ENCODE peak calls at places on chromosomes 7 and 10, in six cellular contexts. V is NB4, L is sigmoid colon, I is bronchial epithelial cell, S is activated B cell treated with CpG ODN at 0.5 μM for 24 hours, F is hepatocyte. P is an unnamed sample.

GRCh38 chr7:150631866-150632864 is at the start of gene GIMAP6:
- DNase-seq in F (no peak), S (no peak), I (no peak), V (peak), L (no peak), P (peak)

GRCh38 chr10:3774018-3774813 is 10.8 kb downstream of the KLF6 start:
- DNase-seq in L (no peak), V (no peak), I (peak), F (peak), S (no peak), P (peak)

GRCh38 chr10:27506280-27506679 is 2.2 kb downstream of the RAB18 start:
- DNase-seq in I (no peak), F (no peak), V (peak), L (no peak), S (no peak), P (no peak)

GRCh38 chr10:52172581-52172980 is 141.5 kb upstream of the DKK1 start:
- DNase-seq in L (no peak), S (no peak), F (peak), V (peak), I (peak), P (no peak)

GRCh38 chr7:4123823-4124222 is 558.3 kb upstream of the FOXK1 start:
- DNase-seq in I (peak), F (no peak), V (peak), S (no peak), L (peak), P (no peak)

GRCh38 chr7:117755136-117755535 is 118.1 kb downstream of the CTTNBP2 start:
- DNase-seq in S (no peak), F (no peak), L (no peak), I (no peak), V (no peak), P (no peak)

GRCh38 chr7:128831994-128832879 is 2.0 kb downstream of the FLNC start:
- DNase-seq in V (peak), I (no peak), F (peak), L (peak), S (no peak), P (no peak)

GRCh38 chr10:5618042-5618441 is 48.4 kb downstream of the ASB13 start:
- DNase-seq in F (no peak), L (no peak), V (no peak), S (no peak), I (peak), P (no peak)

GRCh38 chr7:117185124-117185523 is 137.7 kb downstream of the WNT2 start:
- DNase-seq in I (no peak), F (no peak), V (no peak), L (no peak), S (no peak), P (no peak)

GRCh38 chr10:26334232-26334931 is 103.8 kb upstream of the APBB1IP start:
- DNase-seq in L (no peak), S (no peak), V (no peak), I (no peak), F (no peak), P (no peak)

GRCh38 chr10:104301907-104302690 is 33.1 kb downstream of the GSTO2 start:
- DNase-seq in I (no peak), F (no peak), V (no peak), L (no peak), S (no peak), P (no peak)

GRCh38 chr10:47266602-47267001 is 33.4 kb upstream of the GDF10 start:
- DNase-seq in S (no peak), I (no peak), L (peak), V (no peak), F (no peak), P (no peak)

GRCh38 chr7:57384380-57384779 is 65.6 kb upstream of the ZNF716 start:
- DNase-seq in V (no peak), F (no peak), L (no peak), I (no peak), S (no peak), P (no peak)

GRCh38 chr7:131574741-131575140 is 18.3 kb upstream of the PODXL start:
- DNase-seq in S (no peak), L (no peak), V (no peak), F (no peak), I (no peak), P (no peak)

GRCh38 chr10:18647945-18648344 is 3.4 kb downstream of the NSUN6 start:
- DNase-seq in F (no peak), L (no peak), V (no peak), S (no peak), I (no peak), P (no peak)

GRCh38 chr10:6049031-6049400 is 13.2 kb downstream of the IL2RA start:
- DNase-seq in V (no peak), S (no peak), F (no peak), I (no peak), L (peak), P (no peak)

GRCh38 chr7:140260767-140261486 is 84.1 kb upstream of the KDM7A start:
- DNase-seq in I (no peak), L (peak), S (no peak), F (no peak), V (no peak), P (no peak)

GRCh38 chr10:49512121-49512809 is 26.7 kb downstream of the ERCC6 start:
- DNase-seq in F (peak), I (peak), L (no peak), V (peak), S (no peak), P (no peak)

GRCh38 chr7:79091661-79092060 is 361.8 kb downstream of the MAGI2 start:
- DNase-seq in S (no peak), I (no peak), L (no peak), V (no peak), F (no peak), P (no peak)

GRCh38 chr7:124171068-124171467 is 138.2 kb upstream of the TMEM229A start:
- DNase-seq in I (peak), F (peak), V (peak), L (no peak), S (no peak), P (no peak)
- TF ChIP-seq CTCF in I (peak), F (peak), V (no peak), L (no peak), S (no peak), P (no peak)

GRCh38 chr10:45100429-45100828 is 99.7 kb downstream of the ZNF22 start:
- DNase-seq in L (no peak), F (no peak), I (no peak), V (no peak), S (no peak), P (no peak)
- TF ChIP-seq CTCF in L (no peak), F (no peak), I (no peak), V (no peak), S (no peak), P (no peak)

GRCh38 chr10:23035569-23035968 is 59.8 kb upstream of the MSRB2 start:
- DNase-seq in V (no peak), S (no peak), F (peak), L (no peak), I (peak), P (no peak)
- TF ChIP-seq CTCF in V (peak), S (no peak), F (peak), L (no peak), I (peak), P (no peak)

DNA sequence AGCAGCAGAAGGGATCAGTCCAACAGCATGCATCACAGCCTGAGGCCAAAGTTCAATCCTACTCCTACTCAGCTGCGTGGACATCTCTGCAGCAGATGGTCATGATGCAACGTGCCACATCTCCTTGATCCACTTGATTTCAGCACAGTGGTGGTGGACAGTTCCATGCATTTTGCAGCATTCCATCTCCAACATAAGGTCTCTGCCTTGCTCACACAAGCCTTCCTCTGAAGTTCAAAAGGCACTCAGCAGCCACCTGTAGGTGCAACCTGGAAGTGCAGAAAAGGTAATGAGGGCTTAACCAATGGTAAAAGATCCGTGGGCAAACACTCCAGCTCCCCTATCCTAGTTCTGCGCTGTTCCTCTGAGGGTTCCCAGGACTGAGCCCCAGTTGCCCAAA is 57.5 kb upstream of the CHCHD3 start:
- DNase-seq in F (peak), L (no peak), V (peak), I (peak), S (no peak), P (no peak)
- TF ChIP-seq CTCF in F (peak), L (no peak), V (peak), I (no peak), S (no peak), P (no peak)

GRCh38 chr10:94046152-94046551 is 52.4 kb downstream of the PLCE1 start:
- DNase-seq in V (no peak), F (no peak), I (no peak), L (no peak), S (no peak), P (no peak)

GRCh38 chr10:94042814-94043175 is 49.1 kb downstream of the PLCE1 start:
- DNase-seq in S (no peak), I (peak), L (no peak), V (no peak), F (peak), P (no peak)

GRCh38 chr10:94038024-94038423 is 44.3 kb downstream of the PLCE1 start:
- DNase-seq in F (no peak), S (no peak), L (no peak), V (no peak), I (no peak), P (no peak)

GRCh38 chr10:94043431-94043990 is 49.8 kb downstream of the PLCE1 start:
- DNase-seq in S (no peak), L (no peak), F (no peak), I (no peak), V (no peak), P (no peak)

DNA sequence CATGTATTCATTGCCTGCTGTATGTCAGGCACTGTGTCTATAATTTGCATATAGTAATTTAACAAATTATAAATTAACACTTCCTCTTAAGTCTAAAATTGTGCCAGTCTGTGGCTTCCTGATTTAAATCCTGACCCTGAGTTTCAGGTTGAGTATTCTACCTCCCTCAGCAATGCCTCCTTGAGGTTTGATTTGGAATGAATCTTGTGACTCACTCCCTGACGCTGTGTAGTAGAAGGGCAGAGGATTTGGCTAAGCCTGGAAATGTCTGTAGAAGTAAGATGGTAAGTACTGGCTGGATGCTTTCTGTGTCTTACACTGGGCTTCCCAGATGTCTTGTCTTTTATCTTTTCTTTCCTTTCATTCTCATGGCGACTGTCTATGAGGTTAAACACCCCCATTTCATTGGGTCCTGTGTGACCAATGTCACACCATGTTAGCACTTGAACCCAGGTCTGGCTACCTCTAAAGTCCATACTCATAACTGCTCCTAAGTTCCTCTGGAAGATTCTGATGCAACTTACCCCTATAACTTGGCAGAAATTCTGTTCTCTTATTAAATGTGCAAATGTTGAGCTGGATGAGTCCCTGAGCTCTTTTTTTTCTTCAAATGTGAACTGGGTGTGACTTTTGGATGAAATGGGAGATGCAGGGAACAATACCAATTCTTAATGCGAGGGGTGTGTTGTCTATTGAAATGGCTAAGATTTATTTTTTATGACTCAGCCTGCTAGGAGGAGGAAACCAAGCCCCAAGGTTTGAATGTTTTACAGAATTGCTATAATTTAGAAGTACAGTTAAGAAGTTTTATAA is 48.5 kb downstream of the PLCE1 start:
- DNase-seq in L (no peak), S (no peak), I (peak), F (peak), V (peak), P (no peak)
- TF ChIP-seq CTCF in L (no peak), S (no peak), I (peak), F (peak), V (no peak), P (no peak)

DNA sequence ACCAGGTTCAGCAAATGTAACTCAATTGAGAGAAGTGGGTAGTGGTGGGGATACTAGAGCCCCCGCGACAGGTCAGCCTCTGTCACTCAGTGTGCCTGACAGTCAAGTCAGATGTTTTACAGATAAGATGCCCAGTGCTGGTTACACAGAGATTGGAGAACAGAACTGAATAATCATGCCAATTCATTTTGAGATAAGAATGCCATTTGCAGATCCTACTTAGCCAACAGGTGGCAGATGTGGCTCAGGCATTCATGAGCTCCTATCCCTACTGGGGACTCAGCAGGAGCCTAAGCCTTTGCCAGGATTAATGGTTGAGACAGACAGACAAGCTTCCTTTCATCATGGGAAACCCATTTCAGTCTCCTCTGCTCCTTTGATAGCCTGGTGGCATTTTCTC is 137.8 kb downstream of the MAPK8 start:
- DNase-seq in V (peak), L (no peak), S (no peak), I (peak), F (peak), P (no peak)
- TF ChIP-seq CTCF in V (peak), L (no peak), S (no peak), I (peak), F (peak), P (no peak)

DNA sequence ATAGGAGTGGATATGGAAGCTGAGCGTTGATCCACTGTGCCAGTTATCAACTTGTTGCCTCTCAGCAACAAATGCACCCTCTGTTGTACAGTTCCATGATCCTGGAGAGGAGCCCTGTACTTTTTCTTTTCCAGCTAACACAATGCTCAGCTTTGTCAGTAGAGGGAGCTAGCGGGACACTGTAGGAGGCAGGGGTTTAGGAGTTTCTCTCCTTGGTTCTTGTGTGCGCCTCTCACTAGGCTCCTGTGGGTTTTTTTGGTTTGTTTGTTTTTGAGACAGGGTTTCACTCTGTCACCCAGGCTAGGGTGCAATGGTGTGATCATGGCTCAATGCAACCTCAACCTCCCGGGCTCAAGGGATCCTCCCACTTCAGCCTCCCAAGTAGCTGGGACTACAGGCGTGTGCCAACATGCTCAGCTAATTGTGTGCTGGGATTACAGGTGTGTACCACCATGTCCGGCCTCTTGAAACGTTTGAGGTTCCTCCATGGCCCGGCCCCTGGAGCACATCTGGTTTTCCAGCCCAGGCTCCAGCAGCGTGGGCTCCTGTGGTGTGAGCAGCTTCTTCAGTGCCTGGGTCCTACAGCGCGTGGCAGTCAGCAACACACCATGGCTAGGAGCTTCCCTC is 12.0 kb upstream of the MARVELD1 start:
- DNase-seq in I (peak), V (peak), L (no peak), F (peak), S (no peak), P (peak)
- TF ChIP-seq CTCF in I (peak), V (peak), L (peak), F (peak), S (no peak), P (peak)

DNA sequence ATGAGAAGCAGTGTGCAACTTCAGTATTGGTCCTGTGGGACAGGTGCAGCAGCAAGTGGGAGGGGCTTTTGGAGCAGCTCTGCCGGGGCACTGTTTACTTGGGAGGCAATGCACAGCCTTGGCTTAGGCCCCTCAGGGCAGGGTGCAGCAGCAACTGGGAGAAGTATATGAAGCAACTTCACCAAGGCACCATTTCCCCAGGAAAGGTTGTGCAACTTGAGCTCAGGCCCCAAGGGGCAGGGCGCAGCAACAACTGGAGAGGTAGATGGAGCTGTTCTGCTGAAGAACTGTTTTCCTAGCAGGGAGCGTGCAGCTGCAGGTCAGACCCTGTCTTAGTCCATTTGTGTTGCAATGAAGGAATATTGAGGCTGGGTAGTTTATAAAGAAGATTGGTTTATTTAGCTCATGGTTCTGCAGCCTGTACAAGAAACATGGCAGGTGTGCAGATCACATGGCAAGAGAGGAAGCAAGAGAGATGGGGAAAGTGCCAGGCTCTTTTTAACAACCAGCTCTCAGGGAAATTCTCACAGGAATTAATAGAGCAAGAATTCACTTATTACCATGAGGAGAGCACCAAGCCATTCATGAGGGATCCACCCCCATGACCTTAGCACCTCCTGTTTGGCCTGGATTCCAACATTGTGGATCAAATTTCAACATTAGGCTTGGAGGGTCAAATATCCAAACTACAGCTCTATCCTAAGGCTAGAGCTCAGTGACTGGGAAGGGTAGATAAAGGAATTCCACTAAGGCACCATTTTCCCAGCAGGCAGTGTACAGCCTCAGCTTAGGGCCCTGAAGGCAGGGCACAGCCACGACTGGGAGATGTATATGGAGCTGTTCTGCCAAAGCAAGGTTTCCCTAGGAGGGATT is 10.9 kb downstream of the GPR141 start:
- DNase-seq in L (no peak), I (peak), F (peak), V (peak), S (no peak), P (no peak)
- TF ChIP-seq CTCF in L (no peak), I (peak), F (peak), V (peak), S (no peak), P (no peak)

GRCh38 chr7:26399747-26400146 is 108.1 kb downstream of the SNX10 start:
- DNase-seq in V (no peak), S (no peak), L (no peak), F (no peak), I (no peak), P (no peak)
- TF ChIP-seq CTCF in V (no peak), S (no peak), L (no peak), F (no peak), I (no peak), P (no peak)